ENCODE peak calls at places on chromosome 2, in seven cellular contexts. H is fibroblast of lung, G is heart left ventricle, R is pancreas, M is endothelial cell, Y is AG10803, I is astrocyte of the cerebellum. D is an unnamed sample.

GRCh38 chr2:108926561-108927380 is 62.2 kb downstream of the EDAR start:
- DNase-seq in H (no peak), G (no peak), R (no peak), M (no peak), Y (no peak), I (no peak), D (no peak)

GRCh38 chr2:238965371-238966273 is 117.7 kb downstream of the TWIST2 start:
- DNase-seq in H (no peak), G (no peak), R (no peak), M (no peak), Y (no peak), I (no peak), D (no peak)

GRCh38 chr2:237757616-237758015 is 41.0 kb upstream of the RBM44 start:
- DNase-seq in H (no peak), G (no peak), R (no peak), M (no peak), Y (no peak), I (no peak), D (no peak)

GRCh38 chr2:84805250-84805917 is 75.5 kb downstream of the TRABD2A start:
- DNase-seq in H (peak; percentile 67), G (no peak), R (no peak), M (no peak), Y (peak; percentile 90), I (no peak), D (no peak)

GRCh38 chr2:216666461-216667233 is 28.7 kb downstream of the IGFBP5 start:
- DNase-seq in H (peak; percentile 72), G (peak; percentile 57), R (peak; percentile 71), M (peak; percentile 80), Y (peak; percentile 56), I (peak; percentile 58), D (no peak)

GRCh38 chr2:39871291-39871761 is 92.3 kb upstream of the THUMPD2 start:
- DNase-seq in H (peak; percentile 53), G (no peak), R (no peak), M (no peak), Y (peak; percentile 92), I (peak; percentile 54), D (peak; percentile 91)

GRCh38 chr2:219559156-219559915 is 12.0 kb downstream of the OBSL1 start:
- DNase-seq in H (no peak), G (no peak), R (peak; percentile 36), M (no peak), Y (peak; percentile 31), I (no peak), D (no peak)

GRCh38 chr2:227473019-227473461 is 1.1 kb downstream of the AGFG1 start:
- DNase-seq in H (no peak), G (no peak), R (no peak), M (no peak), Y (peak; percentile 42), I (no peak), D (no peak)

GRCh38 chr2:174691203-174691779 is 73.0 kb downstream of the CHRNA1 start:
- DNase-seq in H (no peak), G (no peak), R (no peak), M (no peak), Y (no peak), I (no peak), D (no peak)

GRCh38 chr2:158845444-158845843 is 50.3 kb downstream of the DAPL1 start:
- DNase-seq in H (no peak), G (no peak), R (no peak), M (no peak), Y (no peak), I (no peak), D (no peak)

DNA sequence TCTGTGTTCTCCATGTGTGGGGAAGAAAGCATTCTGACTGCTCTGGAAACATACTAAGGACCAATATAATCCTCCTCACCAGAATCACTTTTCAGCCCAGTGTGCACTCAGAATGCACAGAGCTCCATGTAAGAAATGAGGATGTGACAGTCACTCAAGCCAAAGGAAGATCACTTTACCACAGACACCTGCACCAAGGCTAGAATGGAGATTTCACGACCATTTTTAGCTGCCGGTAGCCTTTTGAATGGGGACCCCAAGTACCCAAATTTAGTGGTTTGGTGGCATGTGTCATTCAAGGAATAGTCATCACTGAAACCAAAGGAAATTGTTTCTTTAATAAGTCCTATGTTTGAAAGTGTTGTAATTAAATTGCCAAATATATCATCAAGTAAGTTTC is 613.2 kb upstream of the ACVR2A start:
- DNase-seq in H (no peak), G (no peak), R (no peak), M (no peak), Y (no peak), I (no peak), D (no peak)
- TF ChIP-seq CTCF in H (no peak), G (no peak), R (no peak), M (no peak), Y (no peak), I (no peak), D (no peak)

GRCh38 chr2:73112913-73113633 is at the start of gene RAB11FIP5:
- DNase-seq in H (peak; percentile 78), G (peak; percentile 69), R (peak; percentile 86), M (peak; percentile 74), Y (peak; percentile 80), I (peak; percentile 62), D (no peak)

GRCh38 chr2:73111300-73112025 is 1.3 kb downstream of the RAB11FIP5 start:
- DNase-seq in H (peak; percentile 28), G (no peak), R (no peak), M (peak; percentile 36), Y (no peak), I (peak; percentile 36), D (no peak)

GRCh38 chr2:73112026-73112912 is 479 bp downstream of the RAB11FIP5 start:
- DNase-seq in H (peak; percentile 39), G (no peak), R (peak; percentile 47), M (peak; percentile 51), Y (peak; percentile 53), I (no peak), D (no peak)

GRCh38 chr2:73114273-73114867 is 1.6 kb upstream of the RAB11FIP5 start:
- DNase-seq in H (peak; percentile 45), G (no peak), R (no peak), M (no peak), Y (no peak), I (no peak), D (no peak)

DNA sequence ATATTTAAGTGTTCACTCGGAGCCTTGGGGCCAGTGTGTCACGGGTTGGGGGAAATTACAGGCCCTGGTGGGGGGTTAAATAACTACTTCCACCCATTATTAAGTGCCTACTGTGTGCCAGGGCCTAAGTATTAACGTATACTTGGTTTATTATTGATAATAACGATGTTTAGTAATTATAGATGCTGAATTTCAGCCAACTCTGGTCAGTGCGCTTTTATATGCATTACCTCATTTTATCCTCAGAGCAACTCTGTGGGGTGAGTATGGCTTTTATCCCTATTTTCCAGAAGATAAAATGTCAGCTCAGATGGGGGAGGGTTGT is 848 bp upstream of the RAB11FIP5 start:
- DNase-seq in H (no peak), G (no peak), R (no peak), M (no peak), Y (no peak), I (no peak), D (no peak)
- TF ChIP-seq CTCF in H (no peak), G (no peak), R (no peak), M (no peak), Y (peak; percentile 6), I (no peak), D (no peak)

GRCh38 chr2:70686577-70687460 is 81.2 kb downstream of the ADD2 start:
- DNase-seq in H (peak; percentile 34), G (peak; percentile 27), R (no peak), M (peak; percentile 67), Y (peak; percentile 89), I (no peak), D (peak; percentile 47)
- TF ChIP-seq CTCF in H (peak; percentile 41), G (peak; percentile 22), R (no peak), M (no peak), Y (peak; percentile 80), I (peak; percentile 55), D (peak; percentile 76)

GRCh38 chr2:144455979-144456378 is 63.9 kb downstream of the ZEB2 start:
- DNase-seq in H (no peak), G (no peak), R (no peak), M (no peak), Y (no peak), I (no peak), D (no peak)
- TF ChIP-seq CTCF in H (no peak), G (no peak), R (no peak), M (no peak), Y (no peak), I (no peak), D (no peak)